ENCODE peak calls at places on chromosomes 12 and 14, in six cellular contexts. U is aorta, R is psoas muscle, V is GM23248, P is uterus, D is GM23338. Z is an unnamed sample.

GRCh38 chr12:89768586-89769482 is 60.2 kb upstream of the ATP2B1 start:
- DNase-seq in U (no peak), R (no peak), V (peak; percentile 98), P (no peak), D (no peak), Z (no peak)

GRCh38 chr14:94391284-94391914 is 3.0 kb upstream of the SERPINA1 start:
- DNase-seq in U (no peak), R (no peak), V (no peak), P (no peak), D (no peak), Z (no peak)

GRCh38 chr14:33120341-33120740 is 181.7 kb downstream of the NPAS3 start:
- DNase-seq in U (no peak), R (no peak), V (peak; percentile 34), P (no peak), D (no peak), Z (no peak)

GRCh38 chr14:38616959-38617358 is 361.1 kb upstream of the CLEC14A start:
- DNase-seq in U (no peak), R (no peak), V (peak; percentile 43), P (no peak), D (peak; percentile 12), Z (no peak)

GRCh38 chr14:56185991-56186390 is 67.8 kb downstream of the PELI2 start:
- DNase-seq in U (no peak), R (no peak), V (no peak), P (no peak), D (no peak), Z (no peak)

GRCh38 chr14:54299393-54300363 is 97.1 kb upstream of the CDKN3 start:
- DNase-seq in U (no peak), R (no peak), V (no peak), P (no peak), D (no peak), Z (no peak)

GRCh38 chr12:79512068-79512467 is 178.7 kb downstream of the PAWR start:
- DNase-seq in U (no peak), R (no peak), V (no peak), P (no peak), D (peak; percentile 89), Z (no peak)

GRCh38 chr12:77299910-77300772 is 234.8 kb upstream of the E2F7 start:
- DNase-seq in U (no peak), R (no peak), V (peak; percentile 85), P (no peak), D (no peak), Z (no peak)

GRCh38 chr12:100539209-100539608 is 34.3 kb upstream of the GAS2L3 start:
- DNase-seq in U (no peak), R (no peak), V (peak; percentile 56), P (no peak), D (peak; percentile 78), Z (no peak)

GRCh38 chr12:100545092-100545491 is 28.4 kb upstream of the GAS2L3 start:
- DNase-seq in U (no peak), R (no peak), V (no peak), P (no peak), D (no peak), Z (no peak)

DNA sequence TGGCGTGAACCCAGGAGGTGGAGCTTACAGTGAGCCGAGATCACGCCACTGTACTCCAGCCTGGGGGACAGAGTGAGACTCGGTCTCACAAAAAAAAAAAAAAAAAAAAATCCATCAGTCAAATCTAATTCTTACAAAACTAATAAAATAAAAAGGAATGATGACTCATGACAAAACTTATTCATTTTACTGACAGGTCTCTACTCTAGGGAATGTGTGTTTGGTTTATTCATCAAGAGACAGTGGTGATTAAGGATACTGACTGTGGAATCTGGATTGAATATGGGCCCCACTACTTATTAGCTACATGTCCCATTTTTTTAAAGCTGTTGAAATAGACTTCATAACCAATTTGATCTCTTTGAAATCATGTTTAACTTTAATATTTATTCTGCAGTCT is 29.3 kb upstream of the GAS2L3 start:
- DNase-seq in U (no peak), R (no peak), V (no peak), P (no peak), D (no peak), Z (no peak)
- H3K4me3 ChIP-seq in U (no peak overlapping the region), R (no peak overlapping the region), V (no peak overlapping the region), P (no peak overlapping the region), D (no peak overlapping the region), Z (no peak overlapping the region)

GRCh38 chr12:118374909-118375308 is 1.4 kb upstream of the SUDS3 start:
- DNase-seq in U (no peak), R (no peak), V (peak; percentile 82), P (no peak), D (no peak), Z (no peak)
- H3K4me3 ChIP-seq in U (no peak overlapping the region), R (peak overlapping the region; percentile 99), V (peak overlapping the region; percentile 83), P (no peak overlapping the region), D (no peak overlapping the region), Z (no peak overlapping the region)

GRCh38 chr12:57005980-57006808 is at the start of gene ZBTB39:
- DNase-seq in U (peak; percentile 86), R (peak; percentile 80), V (peak; percentile 82), P (peak; percentile 31), D (peak; percentile 86), Z (no peak)

GRCh38 chr12:57001448-57001906 is 4.9 kb downstream of the ZBTB39 start:
- DNase-seq in U (peak; percentile 82), R (peak; percentile 68), V (peak; percentile 69), P (peak; percentile 57), D (peak; percentile 91), Z (peak; percentile 72)

GRCh38 chr12:57003395-57003794 is 3.0 kb downstream of the ZBTB39 start:
- DNase-seq in U (no peak), R (no peak), V (no peak), P (no peak), D (no peak), Z (no peak)

GRCh38 chr12:57006809-57007475 is 596 bp upstream of the ZBTB39 start:
- DNase-seq in U (no peak), R (no peak), V (no peak), P (no peak), D (no peak), Z (no peak)

GRCh38 chr12:57004651-57005050 is 1.7 kb downstream of the ZBTB39 start:
- DNase-seq in U (no peak), R (no peak), V (no peak), P (no peak), D (no peak), Z (no peak)
- H3K4me3 ChIP-seq in U (no peak overlapping the region), R (no peak overlapping the region), V (no peak overlapping the region), P (no peak overlapping the region), D (no peak overlapping the region), Z (no peak overlapping the region)

GRCh38 chr14:51939211-51939705 is 50.1 kb upstream of the RTRAF start:
- DNase-seq in U (no peak), R (no peak), V (no peak), P (peak; percentile 66), D (no peak), Z (no peak)
- H3K4me3 ChIP-seq in U (no peak overlapping the region), R (no peak overlapping the region), V (no peak overlapping the region), P (no peak overlapping the region), D (no peak overlapping the region), Z (no peak overlapping the region)

GRCh38 chr14:72747652-72748051 is 146.2 kb downstream of the DPF3 start:
- DNase-seq in U (no peak), R (no peak), V (no peak), P (no peak), D (no peak), Z (no peak)

GRCh38 chr14:72744416-72745120 is 149.3 kb downstream of the DPF3 start:
- DNase-seq in U (no peak), R (no peak), V (no peak), P (no peak), D (no peak), Z (peak; percentile 23)

GRCh38 chr14:72743626-72744025 is 150.3 kb downstream of the DPF3 start:
- DNase-seq in U (no peak), R (no peak), V (peak; percentile 18), P (no peak), D (no peak), Z (peak; percentile 40)

GRCh38 chr14:72745546-72745945 is 148.4 kb downstream of the DPF3 start:
- DNase-seq in U (no peak), R (no peak), V (peak; percentile 93), P (no peak), D (no peak), Z (peak; percentile 21)

GRCh38 chr14:72745991-72746980 is 147.6 kb downstream of the DPF3 start:
- DNase-seq in U (no peak), R (peak; percentile 73), V (peak; percentile 89), P (no peak), D (no peak), Z (peak; percentile 49)
- H3K4me3 ChIP-seq in U (no peak overlapping the region), R (no peak overlapping the region), V (peak overlapping the region; percentile 48), P (no peak overlapping the region), D (no peak overlapping the region), Z (no peak overlapping the region)

GRCh38 chr12:114668151-114668891 is 15.7 kb downstream of the TBX3 start:
- DNase-seq in U (peak; percentile 89), R (peak; percentile 89), V (peak; percentile 96), P (peak; percentile 85), D (peak; percentile 93), Z (peak; percentile 82)

GRCh38 chr12:114669501-114670256 is 14.3 kb downstream of the TBX3 start:
- DNase-seq in U (no peak), R (no peak), V (peak; percentile 89), P (peak; percentile 69), D (peak; percentile 77), Z (no peak)

GRCh38 chr12:114667669-114668150 is 16.3 kb downstream of the TBX3 start:
- DNase-seq in U (no peak), R (no peak), V (no peak), P (no peak), D (no peak), Z (no peak)

GRCh38 chr12:114670257-114670955 is 13.6 kb downstream of the TBX3 start:
- DNase-seq in U (no peak), R (no peak), V (peak; percentile 30), P (no peak), D (peak; percentile 6), Z (no peak)

GRCh38 chr12:114668905-114669304 is 15.1 kb downstream of the TBX3 start:
- DNase-seq in U (no peak), R (no peak), V (peak; percentile 40), P (peak; percentile 56), D (peak; percentile 55), Z (no peak)
- H3K4me3 ChIP-seq in U (no peak overlapping the region), R (peak overlapping the region; percentile 62), V (peak overlapping the region; percentile 71), P (peak overlapping the region; percentile 44), D (peak overlapping the region; percentile 53), Z (peak overlapping the region; percentile 23)